ENCODE peak calls at places on chromosome 15, in seven cellular contexts. H is upper lobe of left lung, R is body of pancreas, E is BE2C, O is neural progenitor cell, B is endodermal cell, W is heart left ventricle. Q is an unnamed sample.
A peak's percentile ranks its signal among the peaks of the same experiment; 100 is the strongest.

GRCh38 chr15:86384191-86384590 is 304.5 kb downstream of the AGBL1 start:
- DNase-seq in H (no peak), R (no peak), E (no peak), O (no peak), B (no peak), W (no peak), Q (no peak)

GRCh38 chr15:29014493-29014892 is 128.7 kb downstream of the APBA2 start:
- DNase-seq in H (no peak), R (no peak), E (no peak), O (no peak), B (no peak), W (no peak), Q (no peak)

GRCh38 chr15:79923068-79923514 is 26.3 kb upstream of the MTHFS start:
- DNase-seq in H (peak; percentile 80), R (peak; percentile 67), E (peak; percentile 79), O (peak; percentile 78), B (peak; percentile 87), W (peak; percentile 77), Q (peak; percentile 54)

GRCh38 chr15:93173369-93173768 is 84.4 kb upstream of the RGMA start:
- DNase-seq in H (no peak), R (no peak), E (no peak), O (no peak), B (peak; percentile 28), W (no peak), Q (no peak)

GRCh38 chr15:91694829-91695205 is 158.7 kb upstream of the SLCO3A1 start:
- DNase-seq in H (peak; percentile 28), R (peak; percentile 35), E (no peak), O (no peak), B (no peak), W (peak; percentile 54), Q (no peak)

GRCh38 chr15:60899967-60900356 is 329.1 kb downstream of the RORA start:
- DNase-seq in H (no peak), R (no peak), E (no peak), O (no peak), B (no peak), W (no peak), Q (no peak)

GRCh38 chr15:77810180-77810579 is 177.5 kb upstream of the LINGO1 start:
- DNase-seq in H (no peak), R (no peak), E (peak; percentile 86), O (peak; percentile 41), B (no peak), W (no peak), Q (no peak)

GRCh38 chr15:32733276-32733675 is 15.5 kb downstream of the GREM1 start:
- DNase-seq in H (no peak), R (no peak), E (no peak), O (no peak), B (no peak), W (no peak), Q (no peak)

GRCh38 chr15:51708013-51708412 is 26.7 kb downstream of the SCG3 start:
- DNase-seq in H (no peak), R (peak; percentile 50), E (no peak), O (no peak), B (no peak), W (no peak), Q (no peak)

GRCh38 chr15:52689562-52689961 is 10.4 kb upstream of the ATOSA start:
- DNase-seq in H (no peak), R (no peak), E (no peak), O (no peak), B (no peak), W (no peak), Q (no peak)

GRCh38 chr15:62977952-62978811 is 64.4 kb upstream of the TPM1 start:
- DNase-seq in H (no peak), R (no peak), E (peak; percentile 39), O (no peak), B (no peak), W (no peak), Q (no peak)

GRCh38 chr15:56149071-56149470 is 94.6 kb downstream of the RFX7 start:
- DNase-seq in H (no peak), R (no peak), E (no peak), O (no peak), B (no peak), W (no peak), Q (no peak)

GRCh38 chr15:43749690-43750345 is 3.6 kb downstream of the PDIA3 start:
- DNase-seq in H (peak; percentile 28), R (no peak), E (no peak), O (no peak), B (no peak), W (no peak), Q (peak; percentile 35)

GRCh38 chr15:77597804-77598453 is 34.8 kb downstream of the LINGO1 start:
- DNase-seq in H (no peak), R (no peak), E (no peak), O (no peak), B (no peak), W (no peak), Q (no peak)

GRCh38 chr15:83174891-83175290 is 32.7 kb downstream of the HDGFL3 start:
- DNase-seq in H (no peak), R (no peak), E (no peak), O (no peak), B (no peak), W (no peak), Q (no peak)
- H3K9me3 ChIP-seq in H (no peaks in the 10 kb centered on the region), R (no peaks in the 10 kb centered on the region), E (no peaks in the 10 kb centered on the region), O (no peaks in the 10 kb centered on the region), B (no peaks in the 10 kb centered on the region), W (no peaks in the 10 kb centered on the region), Q (no peaks in the 10 kb centered on the region)

GRCh38 chr15:26590673-26591072 is 182.2 kb downstream of the GABRB3 start:
- DNase-seq in H (no peak), R (no peak), E (no peak), O (no peak), B (no peak), W (peak; percentile 34), Q (no peak)
- H3K9me3 ChIP-seq in H (no peaks in the 10 kb centered on the region), R (no peaks in the 10 kb centered on the region), E (no peaks in the 10 kb centered on the region), O (no peaks in the 10 kb centered on the region), B (no peaks in the 10 kb centered on the region), W (no peaks in the 10 kb centered on the region), Q (no peaks in the 10 kb centered on the region)

GRCh38 chr15:25242166-25242879 is 196.5 kb downstream of the UBE3A start:
- DNase-seq in H (peak; percentile 10), R (peak; percentile 3), E (peak; percentile 3), O (no peak), B (no peak), W (no peak), Q (peak; percentile 3)
- H3K9me3 ChIP-seq in H (no peaks in the 10 kb centered on the region), R (peaks cover 6% of the 10 kb centered on the region), E (no peaks in the 10 kb centered on the region), O (no peaks in the 10 kb centered on the region), B (no peaks in the 10 kb centered on the region), W (no peaks in the 10 kb centered on the region), Q (no peaks in the 10 kb centered on the region)

GRCh38 chr15:23532019-23532418 is 33.5 kb upstream of the MKRN3 start:
- DNase-seq in H (no peak), R (peak; percentile 73), E (no peak), O (no peak), B (no peak), W (no peak), Q (no peak)
- H3K9me3 ChIP-seq in H (no peaks in the 10 kb centered on the region), R (no peaks in the 10 kb centered on the region), E (no peaks in the 10 kb centered on the region), O (no peaks in the 10 kb centered on the region), B (peaks cover 16% of the 10 kb centered on the region), W (no peaks in the 10 kb centered on the region), Q (no peaks in the 10 kb centered on the region)

GRCh38 chr15:20348900-20349773 is 192.5 kb downstream of the GOLGA6L6 start:
- DNase-seq in H (no peak), R (peak; percentile 13), E (no peak), O (no peak), B (peak; percentile 48), W (peak; percentile 37), Q (no peak)
- H3K9me3 ChIP-seq in H (no peaks in the 10 kb centered on the region), R (no peaks in the 10 kb centered on the region), E (peaks cover 2% of the 10 kb centered on the region), O (peaks cover 79% of the 10 kb centered on the region), B (peaks cover 99% of the 10 kb centered on the region), W (no peaks in the 10 kb centered on the region), Q (no peaks in the 10 kb centered on the region)

GRCh38 chr15:25057574-25057973 is 102.8 kb downstream of the SNRPN start:
- DNase-seq in H (peak; percentile 7), R (no peak), E (no peak), O (no peak), B (peak; percentile 29), W (no peak), Q (no peak)
- H3K9me3 ChIP-seq in H (peaks cover 98% of the 10 kb centered on the region), R (peaks cover 100% of the 10 kb centered on the region), E (peaks cover 43% of the 10 kb centered on the region), O (peaks cover 38% of the 10 kb centered on the region), B (peaks cover 100% of the 10 kb centered on the region), W (peaks cover 9% of the 10 kb centered on the region), Q (peaks cover 61% of the 10 kb centered on the region)

GRCh38 chr15:26651909-26652308 is 121.0 kb downstream of the GABRB3 start:
- DNase-seq in H (no peak), R (no peak), E (no peak), O (no peak), B (peak; percentile 61), W (no peak), Q (no peak)

GRCh38 chr15:26644948-26645347 is 127.9 kb downstream of the GABRB3 start:
- DNase-seq in H (no peak), R (no peak), E (no peak), O (no peak), B (peak; percentile 22), W (no peak), Q (no peak)

DNA sequence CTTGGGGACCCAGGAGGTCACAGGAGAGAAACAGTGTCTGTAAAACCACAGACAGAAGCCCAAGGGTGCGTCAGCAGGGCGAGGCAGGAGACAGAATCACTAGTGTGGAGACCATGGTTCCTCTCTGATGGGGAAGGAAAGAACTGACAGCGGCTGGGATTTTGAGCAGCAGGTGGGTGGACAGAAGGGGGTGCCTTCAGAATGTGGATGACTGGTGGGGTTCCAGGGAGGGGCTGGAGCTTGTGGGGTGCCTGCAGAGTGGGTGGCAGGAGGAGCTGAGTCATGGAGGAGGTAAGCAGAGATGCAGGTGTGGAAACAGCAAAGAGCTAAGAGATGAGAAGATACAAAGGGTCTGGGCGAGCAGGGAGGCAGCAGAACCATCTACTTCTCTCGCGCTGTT is 124.2 kb downstream of the GABRB3 start:
- DNase-seq in H (no peak), R (no peak), E (no peak), O (no peak), B (no peak), W (no peak), Q (no peak)
- H3K9me3 ChIP-seq in H (no peaks in the 10 kb centered on the region), R (peaks cover 5% of the 10 kb centered on the region), E (no peaks in the 10 kb centered on the region), O (no peaks in the 10 kb centered on the region), B (peaks cover 38% of the 10 kb centered on the region), W (no peaks in the 10 kb centered on the region), Q (no peaks in the 10 kb centered on the region)

GRCh38 chr15:38648116-38648843 is 83.7 kb upstream of the RASGRP1 start:
- DNase-seq in H (no peak), R (no peak), E (no peak), O (no peak), B (no peak), W (no peak), Q (no peak)
- H3K9me3 ChIP-seq in H (no peaks in the 10 kb centered on the region), R (no peaks in the 10 kb centered on the region), E (no peaks in the 10 kb centered on the region), O (no peaks in the 10 kb centered on the region), B (peaks cover 19% of the 10 kb centered on the region), W (no peaks in the 10 kb centered on the region), Q (no peaks in the 10 kb centered on the region)

DNA sequence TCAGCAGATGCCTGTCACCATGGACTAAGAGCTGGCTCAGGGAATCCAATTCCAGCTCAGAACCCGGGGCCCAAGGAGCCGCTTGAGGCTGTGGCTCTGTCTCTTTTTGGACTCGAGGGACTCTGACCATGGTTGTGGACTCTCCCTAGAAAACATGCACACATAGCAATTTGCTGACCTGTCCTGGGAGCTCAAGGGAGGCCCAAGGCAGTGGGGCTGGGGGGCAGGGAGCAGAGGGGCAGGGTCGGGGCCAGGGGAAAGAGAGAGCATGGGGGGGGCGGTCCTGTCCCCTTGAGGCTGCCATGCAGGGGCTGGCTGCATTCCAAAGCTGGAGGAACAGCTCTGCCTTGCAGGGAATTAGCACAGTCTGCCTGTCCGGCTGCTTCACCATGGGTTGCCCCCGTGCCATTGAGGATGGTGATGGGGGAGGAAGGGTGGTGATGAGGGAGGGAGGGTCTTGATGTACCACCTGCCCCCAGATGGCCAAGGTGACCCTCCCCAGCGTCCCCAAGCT is 190.1 kb downstream of the GOLGA6L6 start:
- DNase-seq in H (peak; percentile 24), R (peak; percentile 18), E (no peak), O (no peak), B (peak; percentile 48), W (peak; percentile 36), Q (no peak)
- H3K9me3 ChIP-seq in H (no peaks in the 10 kb centered on the region), R (no peaks in the 10 kb centered on the region), E (peaks cover 2% of the 10 kb centered on the region), O (peaks cover 88% of the 10 kb centered on the region), B (peaks cover 99% of the 10 kb centered on the region), W (no peaks in the 10 kb centered on the region), Q (no peaks in the 10 kb centered on the region)

Q was measured in T-helper 17 cell.